ENCODE peak calls at places on chromosome 18, in seven cellular contexts. G is HepG2, H is HCT116, A is neural progenitor cell, V is MM.1S, D is H1, B is fibroblast of lung. Y is an unnamed sample.

GRCh38 chr18:63058521-63058920 is 261.0 kb downstream of the BCL2 start:
- DNase-seq in G (no peak), H (no peak), A (no peak), V (no peak), D (no peak), B (no peak), Y (no peak)

GRCh38 chr18:76491801-76492668 is 3.0 kb downstream of the ZNF516 start:
- DNase-seq in G (no peak), H (no peak), A (peak), V (no peak), D (peak), B (peak), Y (no peak)

GRCh38 chr18:10235553-10235952 is 218.9 kb upstream of the APCDD1 start:
- DNase-seq in G (no peak), H (no peak), A (no peak), V (no peak), D (no peak), B (no peak), Y (no peak)

GRCh38 chr18:34772887-34773286 is 62.8 kb downstream of the DTNA start:
- DNase-seq in G (no peak), H (no peak), A (no peak), V (no peak), D (no peak), B (peak), Y (no peak)

GRCh38 chr18:66894851-66895250 is 291.0 kb upstream of the CDH19 start:
- DNase-seq in G (no peak), H (no peak), A (no peak), V (no peak), D (no peak), B (no peak), Y (no peak)

GRCh38 chr18:11905613-11906012 is 2.5 kb downstream of the MPPE1 start:
- DNase-seq in G (no peak), H (no peak), A (no peak), V (no peak), D (no peak), B (no peak), Y (no peak)

GRCh38 chr18:34223893-34224422 is 755 bp downstream of the NOL4 start:
- DNase-seq in G (no peak), H (no peak), A (peak), V (no peak), D (peak), B (no peak), Y (no peak)

GRCh38 chr18:12246849-12247808 is 7.0 kb upstream of the CIDEA start:
- DNase-seq in G (peak), H (no peak), A (peak), V (peak), D (peak), B (peak), Y (no peak)

GRCh38 chr18:12559319-12559718 is 98.6 kb downstream of the SPIRE1 start:
- DNase-seq in G (no peak), H (no peak), A (no peak), V (no peak), D (no peak), B (no peak), Y (no peak)

GRCh38 chr18:23196119-23197004 is 61.1 kb downstream of the CABLES1 start:
- DNase-seq in G (no peak), H (no peak), A (no peak), V (peak), D (peak), B (no peak), Y (no peak)

GRCh38 chr18:68847219-68847860 is 49.5 kb downstream of the CCDC102B start:
- DNase-seq in G (peak), H (peak), A (peak), V (peak), D (no peak), B (peak), Y (peak)

GRCh38 chr18:67596003-67596402 is 79.5 kb upstream of the DSEL start:
- DNase-seq in G (no peak), H (no peak), A (no peak), V (no peak), D (no peak), B (no peak), Y (no peak)

GRCh38 chr18:67496469-67496868 is 20.1 kb downstream of the DSEL start:
- DNase-seq in G (no peak), H (no peak), A (no peak), V (no peak), D (no peak), B (no peak), Y (no peak)

GRCh38 chr18:39198376-39198775 is 1632.8 kb upstream of the CELF4 start:
- DNase-seq in G (no peak), H (no peak), A (no peak), V (no peak), D (no peak), B (peak), Y (no peak)

GRCh38 chr18:36849288-36850011 is 20.5 kb downstream of the KIAA1328 start:
- DNase-seq in G (no peak), H (no peak), A (no peak), V (no peak), D (no peak), B (peak), Y (peak)

GRCh38 chr18:67771271-67771670 is 254.8 kb upstream of the DSEL start:
- DNase-seq in G (no peak), H (no peak), A (no peak), V (no peak), D (no peak), B (peak), Y (no peak)

GRCh38 chr18:13448028-13448795 is 229.7 kb downstream of the LDLRAD4 start:
- DNase-seq in G (no peak), H (no peak), A (no peak), V (no peak), D (no peak), B (no peak), Y (no peak)

GRCh38 chr18:24959100-24959499 is 392.9 kb downstream of the ZNF521 start:
- DNase-seq in G (no peak), H (no peak), A (no peak), V (no peak), D (no peak), B (no peak), Y (no peak)

GRCh38 chr18:58860747-58861224 is 3.9 kb upstream of the ZNF532 start:
- DNase-seq in G (no peak), H (no peak), A (no peak), V (no peak), D (no peak), B (peak), Y (no peak)

GRCh38 chr18:57793630-57793986 is 9.5 kb downstream of the ATP8B1 start:
- DNase-seq in G (no peak), H (no peak), A (no peak), V (no peak), D (no peak), B (no peak), Y (no peak)

GRCh38 chr18:54223568-54224241 is 764 bp downstream of the MBD2 start:
- DNase-seq in G (no peak), H (peak), A (peak), V (peak), D (peak), B (peak), Y (no peak)

GRCh38 chr18:5986257-5986909 is 91.1 kb upstream of the TMEM200C start:
- DNase-seq in G (no peak), H (no peak), A (no peak), V (no peak), D (no peak), B (no peak), Y (no peak)

GRCh38 chr18:46253498-46253897 is 149.3 kb downstream of the HAUS1 start:
- DNase-seq in G (no peak), H (no peak), A (no peak), V (no peak), D (no peak), B (peak), Y (no peak)

GRCh38 chr18:46250812-46251173 is 146.6 kb downstream of the HAUS1 start:
- DNase-seq in G (no peak), H (no peak), A (no peak), V (no peak), D (no peak), B (no peak), Y (no peak)

GRCh38 chr18:46252754-46253153 is 148.6 kb downstream of the HAUS1 start:
- DNase-seq in G (no peak), H (no peak), A (no peak), V (no peak), D (no peak), B (no peak), Y (no peak)

GRCh38 chr18:46247938-46248337 is 143.8 kb downstream of the HAUS1 start:
- DNase-seq in G (no peak), H (no peak), A (no peak), V (no peak), D (no peak), B (no peak), Y (no peak)

GRCh38 chr18:46250084-46250811 is 146.1 kb downstream of the HAUS1 start:
- DNase-seq in G (no peak), H (peak), A (no peak), V (peak), D (no peak), B (peak), Y (peak)
- H3K4me3 ChIP-seq in G (no peak), H (no peak), A (no peak), V (peak), D (no peak), B (no peak), Y (peak)

GRCh38 chr18:9105420-9105819 is 2.9 kb downstream of the NDUFV2 start:
- DNase-seq in G (no peak), H (no peak), A (no peak), V (peak), D (no peak), B (no peak), Y (no peak)
- H3K9ac ChIP-seq in G (peak), H (no peak), A (no peak), V (peak), D (no peak), B (no peak), Y (peak)

GRCh38 chr18:61821748-61822147 is 71.1 kb downstream of the RNF152 start:
- DNase-seq in G (no peak), H (no peak), A (no peak), V (no peak), D (no peak), B (no peak), Y (no peak)

GRCh38 chr18:61822879-61823278 is 69.9 kb downstream of the RNF152 start:
- DNase-seq in G (no peak), H (no peak), A (no peak), V (no peak), D (no peak), B (no peak), Y (no peak)

GRCh38 chr18:61824733-61825363 is 68.0 kb downstream of the RNF152 start:
- DNase-seq in G (no peak), H (no peak), A (no peak), V (no peak), D (no peak), B (no peak), Y (no peak)

GRCh38 chr18:61825386-61825785 is 67.4 kb downstream of the RNF152 start:
- DNase-seq in G (no peak), H (no peak), A (no peak), V (no peak), D (no peak), B (no peak), Y (no peak)

DNA sequence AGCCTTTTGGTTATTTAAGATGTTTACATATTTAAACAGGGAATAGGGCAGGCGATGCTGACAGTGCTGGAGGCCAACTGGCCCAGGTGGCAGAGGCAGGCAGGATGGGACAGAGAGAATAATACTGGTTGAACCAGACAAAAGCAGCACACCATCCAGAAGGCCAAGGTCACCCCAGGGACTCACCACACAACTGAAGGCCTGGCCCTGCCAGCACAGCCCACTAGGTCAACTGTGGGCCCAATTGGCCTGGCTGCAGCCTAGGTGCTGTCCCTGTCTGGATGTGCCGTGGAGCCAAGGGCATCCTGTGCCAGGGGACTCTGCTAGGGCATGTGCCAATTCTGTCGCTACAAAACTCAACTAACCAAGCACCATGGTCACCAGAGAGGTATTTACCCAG is 69.2 kb downstream of the RNF152 start:
- DNase-seq in G (no peak), H (no peak), A (no peak), V (no peak), D (no peak), B (no peak), Y (no peak)
- TF ChIP-seq EZH2 in G (no peak), H (no peak), A (no peak), V (no peak), D (no peak), B (no peak), Y (no peak)

GRCh38 chr18:46497129-46497528 is 159.9 kb downstream of the LOXHD1 start:
- DNase-seq in G (peak), H (no peak), A (peak), V (peak), D (peak), B (peak), Y (no peak)

GRCh38 chr18:46506974-46507373 is 150.0 kb downstream of the LOXHD1 start:
- DNase-seq in G (no peak), H (no peak), A (no peak), V (no peak), D (no peak), B (no peak), Y (no peak)

GRCh38 chr18:46502444-46502843 is 154.6 kb downstream of the LOXHD1 start:
- DNase-seq in G (no peak), H (no peak), A (peak), V (peak), D (peak), B (no peak), Y (no peak)
- H3K4me3 ChIP-seq in G (no peak), H (no peak), A (no peak), V (no peak), D (no peak), B (no peak), Y (no peak)

GRCh38 chr18:50560681-50561629 is 1.1 kb downstream of the MAPK4 start:
- DNase-seq in G (no peak), H (no peak), A (peak), V (no peak), D (peak), B (no peak), Y (no peak)
- H3K9ac ChIP-seq in G (no peak), H (peak), A (peak), V (peak), D (peak), B (no peak), Y (no peak)

GRCh38 chr18:74645717-74646116 is 48.0 kb downstream of the ZNF407 start:
- DNase-seq in G (no peak), H (no peak), A (no peak), V (no peak), D (no peak), B (peak), Y (no peak)
- TF ChIP-seq EZH2 in G (no peak), H (no peak), A (no peak), V (no peak), D (no peak), B (no peak), Y (no peak)

GRCh38 chr18:79484661-79485621 is 89.2 kb downstream of the NFATC1 start:
- DNase-seq in G (peak), H (no peak), A (peak), V (no peak), D (no peak), B (peak), Y (peak)
- H3K4me3 ChIP-seq in G (no peak), H (no peak), A (no peak), V (no peak), D (no peak), B (peak), Y (peak)

GRCh38 chr18:79071037-79071960 is 2.1 kb downstream of the ATP9B start:
- DNase-seq in G (no peak), H (no peak), A (no peak), V (no peak), D (no peak), B (no peak), Y (no peak)
- H3K9ac ChIP-seq in G (peak), H (no peak), A (no peak), V (no peak), D (no peak), B (no peak), Y (no peak)

DNA sequence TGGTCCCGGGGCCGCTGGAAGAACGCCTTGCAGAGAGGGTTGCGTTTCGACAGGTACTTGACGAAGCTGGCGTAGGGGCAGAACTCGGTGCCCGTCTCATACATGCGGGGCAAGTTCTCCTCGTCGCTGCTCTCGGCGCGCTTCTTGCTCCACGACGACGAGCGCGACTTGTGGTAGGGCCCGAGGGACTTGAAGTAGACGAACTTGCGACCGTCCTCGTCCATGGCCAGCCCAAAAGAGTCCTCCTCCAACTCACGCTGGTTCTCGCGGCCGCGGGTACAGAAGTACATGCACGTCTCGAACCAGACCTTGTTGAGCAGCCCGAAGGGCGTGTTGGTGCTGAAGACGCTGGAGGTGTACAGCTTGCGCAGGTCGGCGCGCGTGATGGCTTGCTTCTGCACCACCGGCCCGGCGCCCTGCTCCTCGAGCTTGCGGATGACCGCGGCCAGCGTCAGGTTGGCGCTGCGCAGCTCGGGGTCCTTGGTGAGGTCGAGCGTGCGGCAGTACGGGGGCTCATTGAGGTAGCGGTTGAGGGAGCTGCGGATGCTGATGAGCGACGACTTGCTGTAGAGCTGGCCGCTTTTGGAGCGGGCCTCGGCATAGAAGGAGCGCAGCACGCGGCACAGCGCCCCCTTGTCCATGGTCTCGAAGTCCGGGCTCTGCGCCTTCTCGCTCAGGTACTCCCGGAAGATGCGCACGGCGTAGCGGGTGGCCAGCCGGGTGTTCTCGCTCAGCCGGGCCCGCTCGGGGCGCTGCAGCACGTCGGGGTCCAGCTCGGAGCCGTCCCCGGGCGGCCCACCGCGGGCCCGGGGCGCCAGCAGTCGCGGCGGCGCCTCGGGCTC is 830 bp downstream of the KCTD1 start:
- DNase-seq in G (no peak), H (no peak), A (peak), V (no peak), D (peak), B (peak), Y (no peak)
- TF ChIP-seq EZH2 in G (no peak), H (no peak), A (peak), V (no peak), D (peak), B (no peak), Y (no peak)

DNA sequence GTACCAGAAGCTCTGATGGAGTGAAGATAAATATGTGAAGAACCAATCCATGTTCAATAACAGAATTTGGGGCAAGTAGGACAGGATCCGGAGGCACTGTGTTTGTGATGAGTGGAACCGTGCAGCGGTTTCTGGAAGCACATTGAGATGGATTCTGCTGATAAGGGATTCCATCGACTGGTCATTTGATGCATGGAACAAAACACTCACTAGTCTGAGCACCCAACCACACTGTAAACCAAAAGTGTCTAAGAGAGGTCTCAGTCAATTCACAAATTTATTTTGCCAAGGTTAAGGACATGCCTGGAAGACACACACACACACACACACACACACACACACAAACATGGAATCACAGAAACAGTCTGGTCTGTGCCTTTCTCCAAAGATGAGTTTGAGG is 459.5 kb downstream of the FBXO15 start:
- DNase-seq in G (no peak), H (no peak), A (no peak), V (no peak), D (no peak), B (no peak), Y (no peak)
- H3K4me3 ChIP-seq in G (no peak), H (no peak), A (no peak), V (no peak), D (no peak), B (no peak), Y (no peak)